ENCODE peak calls at places on chromosome 10, in four cellular contexts. One of them, this sample, is unnamed.

GRCh38 chr10:91590142-91590903 is 42.5 kb downstream of the PPP1R3C start:
- DNase-seq in WTC11: no peak
- DNase-seq in K562: no peak
- DNase-seq in HepG2: no peak
- DNase-seq in this sample: no peak

GRCh38 chr10:30691601-30692015 is 62.1 kb upstream of the LYZL2 start:
- DNase-seq in WTC11: no peak
- DNase-seq in K562: peak
- DNase-seq in HepG2: no peak
- DNase-seq in this sample: no peak

GRCh38 chr10:62844280-62845011 is 28.3 kb upstream of the EGR2 start:
- DNase-seq in WTC11: no peak
- DNase-seq in K562: no peak
- DNase-seq in HepG2: no peak
- DNase-seq in this sample: no peak

GRCh38 chr10:92747600-92747999 is 57.8 kb downstream of the HHEX start:
- DNase-seq in WTC11: no peak
- DNase-seq in K562: no peak
- DNase-seq in HepG2: peak
- DNase-seq in this sample: no peak

GRCh38 chr10:32000937-32001336 is 55.3 kb downstream of the KIF5B start:
- DNase-seq in WTC11: no peak
- DNase-seq in K562: no peak
- DNase-seq in HepG2: no peak
- DNase-seq in this sample: no peak

GRCh38 chr10:84156768-84157167 is 16.8 kb upstream of the GPR15LG start:
- DNase-seq in WTC11: no peak
- DNase-seq in K562: no peak
- DNase-seq in HepG2: no peak
- DNase-seq in this sample: no peak

GRCh38 chr10:34231441-34232180 is 583.5 kb downstream of the PARD3 start:
- DNase-seq in WTC11: no peak
- DNase-seq in K562: no peak
- DNase-seq in HepG2: peak
- DNase-seq in this sample: no peak

GRCh38 chr10:24603333-24603732 is 120.4 kb downstream of the ARHGAP21 start:
- DNase-seq in WTC11: no peak
- DNase-seq in K562: no peak
- DNase-seq in HepG2: no peak
- DNase-seq in this sample: no peak

GRCh38 chr10:110764378-110764777 is 107.3 kb upstream of the PDCD4 start:
- DNase-seq in WTC11: no peak
- DNase-seq in K562: no peak
- DNase-seq in HepG2: no peak
- DNase-seq in this sample: no peak

GRCh38 chr10:59079386-59080226 is 96.8 kb upstream of the PHYHIPL start:
- DNase-seq in WTC11: no peak
- DNase-seq in K562: no peak
- DNase-seq in HepG2: peak
- DNase-seq in this sample: no peak

GRCh38 chr10:31120392-31120791 is 88.7 kb upstream of the ZNF438 start:
- DNase-seq in WTC11: no peak
- DNase-seq in K562: no peak
- DNase-seq in HepG2: no peak
- DNase-seq in this sample: no peak

GRCh38 chr10:32132357-32132756 is 76.1 kb upstream of the KIF5B start:
- DNase-seq in WTC11: peak
- DNase-seq in K562: peak
- DNase-seq in HepG2: no peak
- DNase-seq in this sample: no peak

GRCh38 chr10:110993024-110993693 is 73.8 kb downstream of the SHOC2 start:
- DNase-seq in WTC11: no peak
- DNase-seq in K562: no peak
- DNase-seq in HepG2: no peak
- DNase-seq in this sample: peak

GRCh38 chr10:124092270-124093075 is 925 bp downstream of the CHST15 start:
- DNase-seq in WTC11: peak
- DNase-seq in K562: no peak
- DNase-seq in HepG2: no peak
- DNase-seq in this sample: no peak

GRCh38 chr10:70909326-70909935 is 21.1 kb upstream of the PCBD1 start:
- DNase-seq in WTC11: peak
- DNase-seq in K562: no peak
- DNase-seq in HepG2: no peak
- DNase-seq in this sample: no peak

GRCh38 chr10:93992400-93993030 is 1.2 kb upstream of the PLCE1 start:
- DNase-seq in WTC11: no peak
- DNase-seq in K562: no peak
- DNase-seq in HepG2: no peak
- DNase-seq in this sample: no peak

GRCh38 chr10:59018977-59019376 is 157.5 kb upstream of the PHYHIPL start:
- DNase-seq in WTC11: no peak
- DNase-seq in K562: no peak
- DNase-seq in HepG2: no peak
- DNase-seq in this sample: no peak

GRCh38 chr10:11074536-11075267 is 57.0 kb downstream of the CELF2 start:
- DNase-seq in WTC11: no peak
- DNase-seq in K562: no peak
- DNase-seq in HepG2: no peak
- DNase-seq in this sample: peak

GRCh38 chr10:102451105-102451969 is at the start of gene C10orf95:
- DNase-seq in WTC11: peak
- DNase-seq in K562: no peak
- DNase-seq in HepG2: no peak
- DNase-seq in this sample: no peak

DNA sequence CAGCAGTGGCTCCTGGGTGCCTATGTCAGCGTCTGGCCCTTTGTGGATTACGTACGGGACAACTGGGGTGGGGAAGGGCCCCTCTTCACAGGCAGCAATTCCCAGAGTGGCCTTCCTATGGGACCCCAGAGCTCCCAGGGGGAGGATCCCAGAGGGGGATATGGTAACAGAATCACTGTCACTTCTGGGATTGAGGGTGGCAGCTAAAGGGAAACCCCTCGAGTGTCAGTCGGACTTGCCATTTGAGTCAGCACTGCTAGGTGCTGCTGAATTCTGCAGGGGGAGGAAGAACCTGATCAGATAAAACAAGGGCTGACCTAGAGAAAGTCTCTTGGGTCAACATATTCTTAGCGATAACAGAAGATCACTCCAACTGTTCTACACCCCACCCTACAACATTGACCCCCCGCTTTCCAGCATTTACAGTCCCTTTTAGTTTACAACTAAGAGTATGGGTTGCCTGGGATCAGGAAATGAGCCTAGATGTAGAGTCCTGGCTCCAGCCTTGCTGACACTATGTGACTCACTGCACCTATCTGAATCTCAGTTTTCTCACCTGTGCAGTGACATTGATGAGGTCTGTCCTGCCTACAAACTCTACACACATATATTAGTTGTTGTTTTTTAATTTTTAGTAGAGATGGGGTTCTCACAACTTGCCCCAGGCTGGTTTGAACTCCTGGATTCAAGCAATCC is 12.3 kb upstream of the DDIT4 start:
- DNase-seq in WTC11: no peak
- DNase-seq in K562: peak
- DNase-seq in HepG2: no peak
- DNase-seq in this sample: peak
- TF ChIP-seq CREM in WTC11: no peak
- TF ChIP-seq CREM in K562: peak
- TF ChIP-seq CREM in HepG2: no peak
- TF ChIP-seq CREM in this sample: peak

DNA sequence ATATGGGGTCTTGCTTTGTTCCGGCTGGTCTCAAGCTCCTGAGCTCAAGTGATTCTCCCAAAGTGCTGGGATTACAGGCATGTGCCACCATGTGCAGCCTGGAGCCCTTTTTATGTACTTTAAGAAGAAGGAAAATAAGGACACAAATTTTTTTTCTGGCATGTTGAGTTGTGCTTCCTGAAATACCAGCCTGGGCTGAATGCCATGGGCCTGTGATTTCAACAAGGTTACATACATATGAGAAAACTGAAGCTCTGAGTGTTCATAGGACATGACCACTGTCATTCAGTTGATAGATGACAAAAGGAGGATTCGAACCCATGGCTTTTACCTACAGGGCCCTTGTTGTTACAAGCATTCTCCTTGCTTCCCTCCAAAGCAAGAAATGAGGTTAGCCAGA is 36.1 kb downstream of the ST8SIA6 start:
- DNase-seq in WTC11: no peak
- DNase-seq in K562: no peak
- DNase-seq in HepG2: no peak
- DNase-seq in this sample: no peak
- TF ChIP-seq CREM in WTC11: no peak
- TF ChIP-seq CREM in K562: no peak
- TF ChIP-seq CREM in HepG2: no peak
- TF ChIP-seq CREM in this sample: no peak

GRCh38 chr10:26803849-26804248 is 56.9 kb downstream of the ABI1 start:
- DNase-seq in WTC11: no peak
- DNase-seq in K562: no peak
- DNase-seq in HepG2: no peak
- DNase-seq in this sample: no peak
- TF ChIP-seq CREM in WTC11: no peak
- TF ChIP-seq CREM in K562: no peak
- TF ChIP-seq CREM in HepG2: no peak
- TF ChIP-seq CREM in this sample: no peak

GRCh38 chr10:79139124-79139835 is 70.5 kb downstream of the ZMIZ1 start:
- DNase-seq in WTC11: no peak
- DNase-seq in K562: peak
- DNase-seq in HepG2: no peak
- DNase-seq in this sample: no peak

GRCh38 chr10:79137404-79137803 is 68.6 kb downstream of the ZMIZ1 start:
- DNase-seq in WTC11: no peak
- DNase-seq in K562: no peak
- DNase-seq in HepG2: no peak
- DNase-seq in this sample: no peak

GRCh38 chr10:79136227-79137005 is 67.7 kb downstream of the ZMIZ1 start:
- DNase-seq in WTC11: no peak
- DNase-seq in K562: no peak
- DNase-seq in HepG2: no peak
- DNase-seq in this sample: no peak

GRCh38 chr10:79138449-79139123 is 69.8 kb downstream of the ZMIZ1 start:
- DNase-seq in WTC11: no peak
- DNase-seq in K562: no peak
- DNase-seq in HepG2: no peak
- DNase-seq in this sample: no peak

GRCh38 chr10:79137826-79138225 is 69.1 kb downstream of the ZMIZ1 start:
- DNase-seq in WTC11: no peak
- DNase-seq in K562: no peak
- DNase-seq in HepG2: no peak
- DNase-seq in this sample: peak
- TF ChIP-seq CREM in WTC11: no peak
- TF ChIP-seq CREM in K562: no peak
- TF ChIP-seq CREM in HepG2: no peak
- TF ChIP-seq CREM in this sample: no peak

GRCh38 chr10:99782447-99783286 is at the start of gene ABCC2:
- DNase-seq in WTC11: no peak
- DNase-seq in K562: no peak
- DNase-seq in HepG2: peak
- DNase-seq in this sample: no peak
- TF ChIP-seq CREM in WTC11: no peak
- TF ChIP-seq CREM in K562: no peak
- TF ChIP-seq CREM in HepG2: peak
- TF ChIP-seq CREM in this sample: no peak